ENCODE peak calls at places on chromosomes 6 and 20, in nine cellular contexts. K is AG10803; X is Right ventricle myocardium superior; O is NCI-H1417; Q is NCI-H460; P is ureter; I is non-pigmented ciliary epithelial cell; T is COLO829; G is stimulated activated naive CD8-positive, alpha-beta T cell treated with anti-CD3 and anti-CD28 coated beads, Interleukin-15, Interleukin-2, amounts not matched to agents 100 U/mL and 50 U/mL, for 24 hours. A is an unnamed sample.

GRCh38 chr6:71187136-71187535 is 101.5 kb upstream of the OGFRL1 start:
- DNase-seq in I (no peak), G (no peak), X (no peak), T (no peak), K (no peak), P (no peak), Q (no peak), O (no peak), A (no peak)

GRCh38 chr20:9903048-9903651 is 64.3 kb upstream of the PAK5 start:
- DNase-seq in T (no peak), P (no peak), Q (no peak), I (no peak), K (no peak), O (no peak), X (no peak), G (no peak), A (no peak)

GRCh38 chr20:51230727-51231126 is 207.8 kb upstream of the KCNG1 start:
- DNase-seq in P (no peak), I (no peak), Q (no peak), T (no peak), X (no peak), G (no peak), K (no peak), O (no peak), A (no peak)

GRCh38 chr20:32359633-32360332 is 1.7 kb downstream of the ASXL1 start:
- DNase-seq in Q (no peak), O (peak; percentile 30), I (no peak), T (no peak), X (no peak), G (no peak), K (peak; percentile 48), P (no peak), A (no peak)

GRCh38 chr6:110320307-110320706 is 37.8 kb downstream of the METTL24 start:
- DNase-seq in X (no peak), I (no peak), Q (no peak), T (no peak), P (no peak), O (no peak), G (no peak), K (no peak), A (no peak)

GRCh38 chr20:23937303-23938117 is 51.1 kb downstream of the GGTLC1 start:
- DNase-seq in X (peak; percentile 50), I (peak; percentile 20), P (peak; percentile 79), T (peak; percentile 59), O (peak; percentile 15), Q (peak; percentile 30), K (peak; percentile 50), G (peak; percentile 53), A (peak; percentile 20)

GRCh38 chr6:41286544-41287346 is at the start of gene TREM1:
- DNase-seq in G (no peak), K (peak; percentile 70), I (no peak), Q (peak; percentile 30), T (peak; percentile 0), X (peak; percentile 74), P (no peak), O (no peak), A (peak; percentile 38)

GRCh38 chr6:984031-984430 is 291.1 kb upstream of the EXOC2 start:
- DNase-seq in K (no peak), Q (no peak), I (no peak), P (no peak), X (no peak), T (no peak), O (no peak), G (no peak), A (no peak)